ENCODE peak calls at places on chromosome 14, in nine cellular contexts. One of them, this sample, is unnamed. For H3K4me1, the result is how much of the 10 kb centered on the place peaks cover.

GRCh38 chr14:99758121-99758871 is 34.9 kb upstream of the EML1 start:
- DNase-seq in sigmoid colon: peak
- DNase-seq in Panc1: no peak
- DNase-seq in breast epithelium: no peak
- DNase-seq in HCT116: no peak
- DNase-seq in suprapubic skin: no peak
- DNase-seq in transverse colon: no peak
- DNase-seq in stomach: no peak
- DNase-seq in HepG2: no peak
- DNase-seq in this sample: no peak

GRCh38 chr14:95467232-95467631 is 49.2 kb downstream of the SYNE3 start:
- DNase-seq in breast epithelium: no peak
- DNase-seq in suprapubic skin: no peak
- DNase-seq in Panc1: no peak
- DNase-seq in HCT116: no peak
- DNase-seq in HepG2: no peak
- DNase-seq in sigmoid colon: no peak
- DNase-seq in transverse colon: no peak
- DNase-seq in stomach: no peak
- DNase-seq in this sample: no peak

GRCh38 chr14:64659366-64659765 is 44.9 kb upstream of the PLEKHG3 start:
- DNase-seq in stomach: no peak
- DNase-seq in Panc1: no peak
- DNase-seq in sigmoid colon: no peak
- DNase-seq in HCT116: no peak
- DNase-seq in breast epithelium: no peak
- DNase-seq in suprapubic skin: no peak
- DNase-seq in transverse colon: no peak
- DNase-seq in HepG2: no peak
- DNase-seq in this sample: no peak

GRCh38 chr14:95316826-95317225 is 2.9 kb downstream of the CLMN start:
- DNase-seq in HepG2: no peak
- DNase-seq in transverse colon: no peak
- DNase-seq in stomach: no peak
- DNase-seq in HCT116: no peak
- DNase-seq in suprapubic skin: no peak
- DNase-seq in breast epithelium: no peak
- DNase-seq in sigmoid colon: no peak
- DNase-seq in Panc1: no peak
- DNase-seq in this sample: no peak

GRCh38 chr14:70186826-70187483 is 1.8 kb downstream of the SLC8A3 start:
- DNase-seq in HepG2: no peak
- DNase-seq in stomach: no peak
- DNase-seq in Panc1: no peak
- DNase-seq in HCT116: no peak
- DNase-seq in sigmoid colon: no peak
- DNase-seq in transverse colon: peak
- DNase-seq in suprapubic skin: no peak
- DNase-seq in breast epithelium: no peak
- DNase-seq in this sample: no peak

GRCh38 chr14:106372870-106373657 is 846.7 kb downstream of the TMEM121 start:
- DNase-seq in sigmoid colon: no peak
- DNase-seq in suprapubic skin: no peak
- DNase-seq in HepG2: peak
- DNase-seq in Panc1: peak
- DNase-seq in stomach: peak
- DNase-seq in breast epithelium: no peak
- DNase-seq in HCT116: peak
- DNase-seq in transverse colon: peak
- DNase-seq in this sample: no peak

GRCh38 chr14:85195872-85196477 is 334.0 kb upstream of the FLRT2 start:
- DNase-seq in breast epithelium: no peak
- DNase-seq in suprapubic skin: no peak
- DNase-seq in HCT116: no peak
- DNase-seq in stomach: no peak
- DNase-seq in sigmoid colon: no peak
- DNase-seq in Panc1: no peak
- DNase-seq in transverse colon: no peak
- DNase-seq in HepG2: no peak
- DNase-seq in this sample: no peak

GRCh38 chr14:78157855-78158436 is 12.2 kb upstream of the NRXN3 start:
- DNase-seq in stomach: peak
- DNase-seq in transverse colon: no peak
- DNase-seq in sigmoid colon: no peak
- DNase-seq in suprapubic skin: no peak
- DNase-seq in HCT116: no peak
- DNase-seq in HepG2: peak
- DNase-seq in breast epithelium: no peak
- DNase-seq in Panc1: no peak
- DNase-seq in this sample: no peak

GRCh38 chr14:24095196-24096068 is 1.3 kb downstream of the PCK2 start:
- DNase-seq in HCT116: no peak
- DNase-seq in Panc1: no peak
- DNase-seq in sigmoid colon: no peak
- DNase-seq in transverse colon: peak
- DNase-seq in suprapubic skin: no peak
- DNase-seq in HepG2: peak
- DNase-seq in stomach: no peak
- DNase-seq in breast epithelium: no peak
- DNase-seq in this sample: no peak

GRCh38 chr14:92561906-92562489 is 48.4 kb downstream of the RIN3 start:
- DNase-seq in transverse colon: no peak
- DNase-seq in stomach: no peak
- DNase-seq in HepG2: no peak
- DNase-seq in HCT116: no peak
- DNase-seq in Panc1: no peak
- DNase-seq in sigmoid colon: no peak
- DNase-seq in suprapubic skin: no peak
- DNase-seq in breast epithelium: no peak
- DNase-seq in this sample: no peak
- H3K4me1 ChIP-seq in transverse colon: under half
- H3K4me1 ChIP-seq in stomach: under half
- H3K4me1 ChIP-seq in HepG2: under half
- H3K4me1 ChIP-seq in HCT116: under half
- H3K4me1 ChIP-seq in Panc1: under half
- H3K4me1 ChIP-seq in sigmoid colon: under half
- H3K4me1 ChIP-seq in suprapubic skin: under half
- H3K4me1 ChIP-seq in breast epithelium: under half
- H3K4me1 ChIP-seq in this sample: under half

GRCh38 chr14:91373591-91374245 is 43.9 kb downstream of the CCDC88C start:
- DNase-seq in sigmoid colon: no peak
- DNase-seq in stomach: no peak
- DNase-seq in transverse colon: no peak
- DNase-seq in Panc1: no peak
- DNase-seq in HepG2: no peak
- DNase-seq in HCT116: no peak
- DNase-seq in breast epithelium: no peak
- DNase-seq in suprapubic skin: no peak
- DNase-seq in this sample: no peak
- TF ChIP-seq POLR2AphosphoS5 in sigmoid colon: no peak
- TF ChIP-seq POLR2AphosphoS5 in stomach: no peak
- TF ChIP-seq POLR2AphosphoS5 in transverse colon: no peak
- TF ChIP-seq POLR2AphosphoS5 in Panc1: no peak
- TF ChIP-seq POLR2AphosphoS5 in HepG2: no peak
- TF ChIP-seq POLR2AphosphoS5 in HCT116: no peak
- TF ChIP-seq POLR2AphosphoS5 in breast epithelium: no peak
- TF ChIP-seq POLR2AphosphoS5 in suprapubic skin: no peak
- TF ChIP-seq POLR2AphosphoS5 in this sample: no peak

GRCh38 chr14:68285421-68286179 is 466.0 kb downstream of the RAD51B start:
- DNase-seq in stomach: no peak
- DNase-seq in HepG2: no peak
- DNase-seq in transverse colon: peak
- DNase-seq in breast epithelium: no peak
- DNase-seq in Panc1: no peak
- DNase-seq in sigmoid colon: no peak
- DNase-seq in suprapubic skin: no peak
- DNase-seq in HCT116: no peak
- DNase-seq in this sample: no peak
- H3K4me3 ChIP-seq in stomach: no peak
- H3K4me3 ChIP-seq in HepG2: no peak
- H3K4me3 ChIP-seq in transverse colon: no peak
- H3K4me3 ChIP-seq in breast epithelium: no peak
- H3K4me3 ChIP-seq in Panc1: no peak
- H3K4me3 ChIP-seq in sigmoid colon: no peak
- H3K4me3 ChIP-seq in suprapubic skin: no peak
- H3K4me3 ChIP-seq in HCT116: no peak
- H3K4me3 ChIP-seq in this sample: no peak

DNA sequence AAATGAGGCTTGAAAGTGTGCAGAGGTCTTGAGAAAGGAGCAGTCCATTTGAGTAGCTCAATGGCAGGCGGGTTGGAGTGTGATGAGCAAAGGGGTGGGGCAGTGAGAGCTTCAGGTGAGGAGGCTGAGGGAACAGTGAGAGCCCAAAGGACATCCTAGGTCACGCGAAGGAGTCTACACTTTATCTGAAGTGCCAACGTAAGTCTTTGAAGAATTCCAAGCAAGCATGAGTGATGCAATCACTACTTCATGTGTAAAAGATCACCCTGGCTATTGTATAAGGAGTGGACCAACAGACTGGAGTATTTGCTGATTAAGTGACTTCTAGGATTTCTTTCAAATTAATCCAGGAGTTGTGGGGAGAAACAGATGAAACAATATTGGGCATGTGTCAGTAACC is 159.8 kb upstream of the HIF1A start:
- DNase-seq in HepG2: no peak
- DNase-seq in sigmoid colon: no peak
- DNase-seq in transverse colon: no peak
- DNase-seq in HCT116: no peak
- DNase-seq in Panc1: no peak
- DNase-seq in suprapubic skin: no peak
- DNase-seq in breast epithelium: no peak
- DNase-seq in stomach: no peak
- DNase-seq in this sample: no peak
- H3K4me1 ChIP-seq in HepG2: half or more
- H3K4me1 ChIP-seq in sigmoid colon: under half
- H3K4me1 ChIP-seq in transverse colon: half or more
- H3K4me1 ChIP-seq in HCT116: half or more
- H3K4me1 ChIP-seq in Panc1: under half
- H3K4me1 ChIP-seq in suprapubic skin: under half
- H3K4me1 ChIP-seq in breast epithelium: under half
- H3K4me1 ChIP-seq in stomach: under half
- H3K4me1 ChIP-seq in this sample: under half

This sample was measured in vagina.